ENCODE peak calls at places on chromosomes 6 and 20, in six cellular contexts. One of them, this sample, is unnamed.

GRCh38 chr6:125659887-125660286 is 89.5 kb upstream of the HEY2 start:
- DNase-seq in MM.1S: no peak
- DNase-seq in cardiac fibroblast: no peak
- DNase-seq in PC-9: no peak
- DNase-seq in GM12865: no peak
- DNase-seq in fibroblast of mammary gland: no peak
- DNase-seq in this sample: no peak

GRCh38 chr20:50336631-50337030 is 146.0 kb downstream of the CEBPB start:
- DNase-seq in MM.1S: no peak
- DNase-seq in cardiac fibroblast: no peak
- DNase-seq in GM12865: no peak
- DNase-seq in fibroblast of mammary gland: peak
- DNase-seq in PC-9: no peak
- DNase-seq in this sample: no peak

GRCh38 chr20:59307270-59307669 is 6.9 kb downstream of the EDN3 start:
- DNase-seq in cardiac fibroblast: no peak
- DNase-seq in PC-9: no peak
- DNase-seq in fibroblast of mammary gland: no peak
- DNase-seq in GM12865: no peak
- DNase-seq in MM.1S: no peak
- DNase-seq in this sample: no peak

GRCh38 chr6:28383235-28384142 is 16.1 kb downstream of the ZSCAN12 start:
- DNase-seq in MM.1S: peak
- DNase-seq in fibroblast of mammary gland: peak
- DNase-seq in PC-9: peak
- DNase-seq in GM12865: peak
- DNase-seq in cardiac fibroblast: peak
- DNase-seq in this sample: peak

GRCh38 chr6:3913077-3913957 is 64.1 kb downstream of the FAM50B start:
- DNase-seq in GM12865: no peak
- DNase-seq in MM.1S: no peak
- DNase-seq in PC-9: peak
- DNase-seq in cardiac fibroblast: peak
- DNase-seq in fibroblast of mammary gland: peak
- DNase-seq in this sample: peak

GRCh38 chr6:169230923-169231789 is 22.5 kb downstream of the THBS2 start:
- DNase-seq in GM12865: no peak
- DNase-seq in MM.1S: no peak
- DNase-seq in cardiac fibroblast: no peak
- DNase-seq in fibroblast of mammary gland: no peak
- DNase-seq in PC-9: no peak
- DNase-seq in this sample: no peak

GRCh38 chr20:60934724-60935123 is 317.3 kb upstream of the CDH4 start:
- DNase-seq in GM12865: no peak
- DNase-seq in MM.1S: peak
- DNase-seq in cardiac fibroblast: no peak
- DNase-seq in fibroblast of mammary gland: no peak
- DNase-seq in PC-9: no peak
- DNase-seq in this sample: no peak

GRCh38 chr20:6765469-6766058 is 1.9 kb upstream of the BMP2 start:
- DNase-seq in GM12865: peak
- DNase-seq in MM.1S: peak
- DNase-seq in PC-9: peak
- DNase-seq in fibroblast of mammary gland: peak
- DNase-seq in cardiac fibroblast: peak
- DNase-seq in this sample: peak

GRCh38 chr6:132333639-132334516 is 67.4 kb downstream of the MOXD1 start:
- DNase-seq in PC-9: peak
- DNase-seq in fibroblast of mammary gland: peak
- DNase-seq in GM12865: no peak
- DNase-seq in cardiac fibroblast: peak
- DNase-seq in MM.1S: no peak
- DNase-seq in this sample: peak

GRCh38 chr6:161869491-161869890 is 595.6 kb upstream of the AGPAT4 start:
- DNase-seq in MM.1S: no peak
- DNase-seq in cardiac fibroblast: no peak
- DNase-seq in fibroblast of mammary gland: no peak
- DNase-seq in GM12865: no peak
- DNase-seq in PC-9: no peak
- DNase-seq in this sample: no peak

GRCh38 chr6:32085759-32086458 is 23.2 kb downstream of the TNXB start:
- DNase-seq in MM.1S: no peak
- DNase-seq in GM12865: no peak
- DNase-seq in PC-9: peak
- DNase-seq in cardiac fibroblast: no peak
- DNase-seq in fibroblast of mammary gland: no peak
- DNase-seq in this sample: no peak

GRCh38 chr6:53306819-53307347 is 41.9 kb downstream of the ELOVL5 start:
- DNase-seq in cardiac fibroblast: peak
- DNase-seq in fibroblast of mammary gland: peak
- DNase-seq in MM.1S: peak
- DNase-seq in GM12865: peak
- DNase-seq in PC-9: no peak
- DNase-seq in this sample: no peak

GRCh38 chr6:6333498-6333897 is 13.0 kb upstream of the F13A1 start:
- DNase-seq in PC-9: no peak
- DNase-seq in MM.1S: no peak
- DNase-seq in GM12865: peak
- DNase-seq in fibroblast of mammary gland: no peak
- DNase-seq in cardiac fibroblast: no peak
- DNase-seq in this sample: no peak

GRCh38 chr6:169225887-169226286 is 27.8 kb downstream of the THBS2 start:
- DNase-seq in cardiac fibroblast: no peak
- DNase-seq in MM.1S: no peak
- DNase-seq in GM12865: no peak
- DNase-seq in PC-9: no peak
- DNase-seq in fibroblast of mammary gland: no peak
- DNase-seq in this sample: no peak

GRCh38 chr6:34671362-34671761 is 25.2 kb downstream of the ILRUN start:
- DNase-seq in PC-9: no peak
- DNase-seq in cardiac fibroblast: peak
- DNase-seq in GM12865: no peak
- DNase-seq in fibroblast of mammary gland: peak
- DNase-seq in MM.1S: no peak
- DNase-seq in this sample: no peak

GRCh38 chr6:78598966-78599365 is 268.4 kb upstream of the IRAK1BP1 start:
- DNase-seq in PC-9: peak
- DNase-seq in MM.1S: no peak
- DNase-seq in GM12865: no peak
- DNase-seq in fibroblast of mammary gland: peak
- DNase-seq in cardiac fibroblast: peak
- DNase-seq in this sample: peak

GRCh38 chr6:9523462-9523861 is 891.4 kb downstream of the TFAP2A start:
- DNase-seq in GM12865: no peak
- DNase-seq in PC-9: no peak
- DNase-seq in cardiac fibroblast: peak
- DNase-seq in fibroblast of mammary gland: peak
- DNase-seq in MM.1S: no peak
- DNase-seq in this sample: peak

GRCh38 chr20:60650087-60650486 is 602.0 kb upstream of the CDH4 start:
- DNase-seq in cardiac fibroblast: no peak
- DNase-seq in PC-9: no peak
- DNase-seq in GM12865: no peak
- DNase-seq in fibroblast of mammary gland: no peak
- DNase-seq in MM.1S: no peak
- DNase-seq in this sample: no peak

GRCh38 chr6:18293192-18293904 is 29.0 kb upstream of the DEK start:
- DNase-seq in fibroblast of mammary gland: peak
- DNase-seq in GM12865: no peak
- DNase-seq in MM.1S: no peak
- DNase-seq in cardiac fibroblast: no peak
- DNase-seq in PC-9: peak
- DNase-seq in this sample: peak

GRCh38 chr6:25027221-25027916 is 91.6 kb upstream of the RIPOR2 start:
- DNase-seq in GM12865: peak
- DNase-seq in MM.1S: peak
- DNase-seq in fibroblast of mammary gland: no peak
- DNase-seq in PC-9: peak
- DNase-seq in cardiac fibroblast: no peak
- DNase-seq in this sample: no peak

GRCh38 chr6:144252289-144252688 is 32.8 kb upstream of the UTRN start:
- DNase-seq in fibroblast of mammary gland: peak
- DNase-seq in GM12865: no peak
- DNase-seq in MM.1S: no peak
- DNase-seq in cardiac fibroblast: peak
- DNase-seq in PC-9: no peak
- DNase-seq in this sample: no peak
- H3K4me3 ChIP-seq in fibroblast of mammary gland: no peak
- H3K4me3 ChIP-seq in GM12865: no peak
- H3K4me3 ChIP-seq in MM.1S: no peak
- H3K4me3 ChIP-seq in cardiac fibroblast: no peak
- H3K4me3 ChIP-seq in PC-9: no peak
- H3K4me3 ChIP-seq in this sample: no peak

GRCh38 chr6:40986871-40987270 is 52.1 kb downstream of the UNC5CL start:
- DNase-seq in cardiac fibroblast: no peak
- DNase-seq in fibroblast of mammary gland: no peak
- DNase-seq in MM.1S: no peak
- DNase-seq in GM12865: no peak
- DNase-seq in PC-9: no peak
- DNase-seq in this sample: no peak

GRCh38 chr6:40988634-40989033 is 50.4 kb downstream of the UNC5CL start:
- DNase-seq in fibroblast of mammary gland: no peak
- DNase-seq in MM.1S: no peak
- DNase-seq in PC-9: no peak
- DNase-seq in cardiac fibroblast: no peak
- DNase-seq in GM12865: no peak
- DNase-seq in this sample: no peak

GRCh38 chr6:40989204-40990179 is 49.5 kb downstream of the UNC5CL start:
- DNase-seq in cardiac fibroblast: no peak
- DNase-seq in MM.1S: no peak
- DNase-seq in GM12865: no peak
- DNase-seq in fibroblast of mammary gland: no peak
- DNase-seq in PC-9: no peak
- DNase-seq in this sample: no peak

GRCh38 chr6:40986364-40986763 is 52.7 kb downstream of the UNC5CL start:
- DNase-seq in MM.1S: no peak
- DNase-seq in GM12865: no peak
- DNase-seq in fibroblast of mammary gland: no peak
- DNase-seq in PC-9: no peak
- DNase-seq in cardiac fibroblast: no peak
- DNase-seq in this sample: no peak

GRCh38 chr6:40990301-40990700 is 48.7 kb downstream of the UNC5CL start:
- DNase-seq in fibroblast of mammary gland: no peak
- DNase-seq in GM12865: no peak
- DNase-seq in cardiac fibroblast: no peak
- DNase-seq in MM.1S: no peak
- DNase-seq in PC-9: no peak
- DNase-seq in this sample: no peak
- TF ChIP-seq CTCF in fibroblast of mammary gland: peak
- TF ChIP-seq CTCF in GM12865: no peak
- TF ChIP-seq CTCF in cardiac fibroblast: no peak
- TF ChIP-seq CTCF in MM.1S: no peak
- TF ChIP-seq CTCF in PC-9: no peak
- TF ChIP-seq CTCF in this sample: peak

DNA sequence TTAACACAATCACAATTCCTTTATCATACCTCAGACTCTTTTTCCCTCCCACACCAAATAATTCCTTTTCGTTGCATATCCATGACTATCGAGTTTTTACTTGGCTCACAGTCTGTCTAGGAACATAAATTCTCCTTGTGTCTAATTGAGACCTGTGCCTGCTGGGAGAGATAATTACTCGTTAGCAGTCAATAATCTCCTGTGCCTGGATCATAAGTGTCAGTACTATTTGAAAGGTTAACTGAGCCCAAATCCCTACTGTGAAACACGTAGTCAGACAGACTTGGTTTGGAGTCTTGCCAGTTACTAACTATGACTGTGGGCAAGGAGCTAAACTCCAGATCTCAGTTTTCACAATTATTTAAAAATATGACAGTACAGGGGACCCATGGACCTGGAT is 5.7 kb upstream of the CTNNBL1 start:
- DNase-seq in GM12865: no peak
- DNase-seq in PC-9: no peak
- DNase-seq in fibroblast of mammary gland: no peak
- DNase-seq in MM.1S: no peak
- DNase-seq in cardiac fibroblast: no peak
- DNase-seq in this sample: no peak
- H3K4me3 ChIP-seq in GM12865: no peak
- H3K4me3 ChIP-seq in PC-9: no peak
- H3K4me3 ChIP-seq in fibroblast of mammary gland: no peak
- H3K4me3 ChIP-seq in MM.1S: no peak
- H3K4me3 ChIP-seq in cardiac fibroblast: no peak
- H3K4me3 ChIP-seq in this sample: no peak

GRCh38 chr20:38607351-38607750 is 5.7 kb downstream of the ARHGAP40 start:
- DNase-seq in cardiac fibroblast: no peak
- DNase-seq in PC-9: no peak
- DNase-seq in MM.1S: no peak
- DNase-seq in GM12865: no peak
- DNase-seq in fibroblast of mammary gland: no peak
- DNase-seq in this sample: no peak
- TF ChIP-seq CTCF in cardiac fibroblast: no peak
- TF ChIP-seq CTCF in PC-9: no peak
- TF ChIP-seq CTCF in MM.1S: no peak
- TF ChIP-seq CTCF in GM12865: no peak
- TF ChIP-seq CTCF in fibroblast of mammary gland: no peak
- TF ChIP-seq CTCF in this sample: no peak

DNA sequence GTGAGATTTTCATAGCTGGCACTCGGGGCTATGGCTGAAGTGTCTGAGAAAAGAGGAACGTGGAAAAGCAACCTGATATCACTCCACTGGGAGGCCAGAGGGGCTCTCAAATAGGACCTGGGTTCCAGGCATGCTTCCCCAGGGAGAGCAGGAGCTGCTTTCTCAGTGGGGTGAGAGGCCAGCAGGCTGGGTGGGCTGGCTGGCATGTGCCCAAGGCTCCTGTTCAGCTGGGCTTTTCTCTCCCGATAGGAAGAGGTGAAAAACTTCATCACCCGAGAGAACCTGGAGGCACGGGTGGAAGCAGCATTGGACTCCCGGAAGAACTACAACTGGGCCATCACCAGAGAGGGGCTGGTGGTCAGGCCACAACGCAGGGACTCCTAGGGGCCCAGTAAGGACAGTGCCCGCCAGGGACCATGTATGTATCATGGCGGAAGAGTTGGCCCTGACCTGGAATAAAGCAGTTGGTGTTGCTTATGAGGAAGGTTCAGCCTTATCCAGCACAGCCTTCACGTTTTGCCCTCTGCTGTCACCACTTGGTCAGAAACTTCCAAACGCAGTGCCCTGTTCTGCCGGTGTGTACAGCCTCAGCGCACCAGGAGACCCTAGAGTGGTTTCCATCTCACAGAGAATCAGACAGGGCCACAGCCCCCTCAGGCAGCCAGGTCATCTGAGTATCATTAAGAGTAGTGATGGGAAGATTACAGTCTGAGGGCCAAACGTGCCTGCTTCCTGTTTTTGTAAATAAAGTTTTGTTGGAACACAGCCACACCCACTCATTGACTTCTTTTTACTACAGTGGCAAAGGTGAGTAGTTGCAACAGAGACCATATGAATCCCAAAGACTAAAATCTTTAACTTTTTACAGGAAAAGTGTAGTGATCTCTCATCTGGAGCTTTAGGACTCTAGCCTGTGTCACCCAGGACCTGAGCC is 1.9 kb downstream of the MRPS26 start:
- DNase-seq in fibroblast of mammary gland: no peak
- DNase-seq in cardiac fibroblast: no peak
- DNase-seq in MM.1S: no peak
- DNase-seq in GM12865: no peak
- DNase-seq in PC-9: no peak
- DNase-seq in this sample: no peak
- H3K4me3 ChIP-seq in fibroblast of mammary gland: no peak
- H3K4me3 ChIP-seq in cardiac fibroblast: no peak
- H3K4me3 ChIP-seq in MM.1S: no peak
- H3K4me3 ChIP-seq in GM12865: no peak
- H3K4me3 ChIP-seq in PC-9: peak
- H3K4me3 ChIP-seq in this sample: no peak

This sample was measured in BJ.